ENCODE peak calls at places on chromosomes 4 and X, in four cellular contexts. U is fibroblast of pulmonary artery, P is fibroblast of the aortic adventitia, R is AG04449. Y is an unnamed sample.

GRCh38 chrX:49037883-49038475 is 5.2 kb downstream of the TFE3 start:
- DNase-seq in U (peak), P (peak), R (no peak), Y (peak)

GRCh38 chrX:105273326-105273725 is 52.8 kb upstream of the TEX13A start:
- DNase-seq in U (no peak), P (no peak), R (no peak), Y (no peak)

GRCh38 chr4:128288689-128289106 is 1.1 kb upstream of the PGRMC2 start:
- DNase-seq in U (peak), P (peak), R (no peak), Y (peak)

GRCh38 chr4:78954048-78954666 is 14.9 kb upstream of the PAQR3 start:
- DNase-seq in U (peak), P (no peak), R (no peak), Y (no peak)

GRCh38 chrX:136021160-136021559 is 35.9 kb downstream of the SLC9A6 start:
- DNase-seq in U (no peak), P (no peak), R (no peak), Y (no peak)

GRCh38 chr4:187017156-187017555 is 293.5 kb upstream of the FAT1 start:
- DNase-seq in U (no peak), P (no peak), R (no peak), Y (no peak)

GRCh38 chr4:112897548-112897947 is 151.9 kb upstream of the ANK2 start:
- DNase-seq in U (no peak), P (no peak), R (no peak), Y (no peak)

GRCh38 chr4:26660261-26660660 is 76.4 kb downstream of the TBC1D19 start:
- DNase-seq in U (no peak), P (no peak), R (no peak), Y (no peak)

GRCh38 chr4:187172340-187172761 is 448.7 kb upstream of the FAT1 start:
- DNase-seq in U (peak), P (peak), R (peak), Y (peak)

GRCh38 chr4:85940131-85940530 is 419.7 kb downstream of the MAPK10 start:
- DNase-seq in U (no peak), P (no peak), R (no peak), Y (no peak)

GRCh38 chrX:69117876-69118526 is 47.3 kb downstream of the PJA1 start:
- DNase-seq in U (no peak), P (no peak), R (no peak), Y (peak)

GRCh38 chr4:8690216-8690786 is 97.7 kb downstream of the CPZ start:
- DNase-seq in U (no peak), P (no peak), R (no peak), Y (no peak)

GRCh38 chrX:148381603-148382002 is 118.8 kb upstream of the AFF2 start:
- DNase-seq in U (no peak), P (no peak), R (no peak), Y (no peak)

GRCh38 chr4:125432078-125432477 is 117.3 kb downstream of the FAT4 start:
- DNase-seq in U (peak), P (peak), R (no peak), Y (peak)

GRCh38 chr4:161010227-161010626 is 1153.6 kb downstream of the FSTL5 start:
- DNase-seq in U (no peak), P (no peak), R (no peak), Y (no peak)

GRCh38 chr4:100428051-100428450 is 89.8 kb downstream of the EMCN start:
- DNase-seq in U (peak), P (peak), R (peak), Y (peak)

GRCh38 chr4:182978152-182978827 is 61.1 kb upstream of the DCTD start:
- DNase-seq in U (peak), P (peak), R (peak), Y (peak)

GRCh38 chrX:155871934-155872333 is 9.2 kb upstream of the VAMP7 start:
- DNase-seq in U (no peak), P (no peak), R (no peak), Y (no peak)

GRCh38 chr4:92447265-92447905 is 143.6 kb downstream of the GRID2 start:
- DNase-seq in U (peak), P (no peak), R (no peak), Y (no peak)

GRCh38 chr4:105710678-105711077 is 2.1 kb downstream of the GSTCD start:
- DNase-seq in U (no peak), P (peak), R (no peak), Y (peak)

GRCh38 chr4:4585012-4585670 is 43.3 kb upstream of the STX18 start:
- DNase-seq in U (peak), P (peak), R (peak), Y (peak)

GRCh38 chrX:14039344-14039743 is 9.7 kb upstream of the GEMIN8 start:
- DNase-seq in U (peak), P (peak), R (no peak), Y (peak)

GRCh38 chr4:105605493-105605892 is 53.1 kb downstream of the ARHGEF38 start:
- DNase-seq in U (peak), P (peak), R (no peak), Y (peak)

GRCh38 chrX:18676470-18676869 is 4.6 kb upstream of the RS1 start:
- DNase-seq in U (peak), P (no peak), R (no peak), Y (peak)

GRCh38 chrX:85851418-85851817 is 195.9 kb downstream of the CHM start:
- DNase-seq in U (peak), P (no peak), R (no peak), Y (peak)

GRCh38 chr4:52051213-52051614 is at the start of gene SPATA18:
- DNase-seq in U (no peak), P (no peak), R (no peak), Y (peak)

GRCh38 chr4:186953601-186954260 is 230.1 kb upstream of the FAT1 start:
- DNase-seq in U (no peak), P (no peak), R (no peak), Y (no peak)

GRCh38 chr4:1463927-1464540 is 57.8 kb upstream of the NKX1-1 start:
- DNase-seq in U (no peak), P (no peak), R (no peak), Y (no peak)

GRCh38 chr4:146510942-146511341 is 10.8 kb downstream of the SLC10A7 start:
- DNase-seq in U (no peak), P (no peak), R (no peak), Y (no peak)
- TF ChIP-seq CTCF in U (peak), P (peak), R (no peak), Y (peak)

GRCh38 chr4:54209617-54210016 is 19.5 kb upstream of the PDGFRA start:
- DNase-seq in U (no peak), P (no peak), R (no peak), Y (no peak)

GRCh38 chr4:54217642-54218486 is 11.2 kb upstream of the PDGFRA start:
- DNase-seq in U (peak), P (peak), R (no peak), Y (peak)

GRCh38 chr4:54215379-54216072 is 13.6 kb upstream of the PDGFRA start:
- DNase-seq in U (no peak), P (peak), R (no peak), Y (no peak)

GRCh38 chr4:54213812-54214211 is 15.3 kb upstream of the PDGFRA start:
- DNase-seq in U (peak), P (peak), R (no peak), Y (no peak)

DNA sequence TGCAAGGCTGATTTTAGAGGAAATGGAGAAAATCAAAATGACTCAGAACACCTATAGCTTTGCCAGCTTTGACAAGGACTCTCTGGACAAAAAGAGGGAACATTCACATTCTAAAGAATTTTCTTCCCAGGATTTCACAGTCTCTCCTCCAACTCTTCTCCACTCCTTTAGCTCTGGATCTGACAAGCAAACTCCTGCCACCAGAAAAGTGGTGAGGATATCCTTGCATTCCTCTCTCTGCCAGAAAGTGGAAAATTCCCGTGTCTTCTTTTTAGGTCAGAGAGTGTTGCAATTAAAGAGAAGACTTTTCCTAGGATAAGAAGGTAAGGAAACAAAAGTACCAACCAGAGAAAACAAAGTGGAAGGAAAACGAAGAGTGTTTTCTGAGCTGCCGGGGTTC is 16.1 kb upstream of the PDGFRA start:
- DNase-seq in U (peak), P (peak), R (no peak), Y (peak)
- H3K4me3 ChIP-seq in U (no peak), P (no peak), R (no peak), Y (no peak)

GRCh38 chr4:13097971-13098370 is 386.2 kb downstream of the RAB28 start:
- DNase-seq in U (no peak), P (no peak), R (no peak), Y (no peak)

GRCh38 chr4:13102344-13102743 is 381.8 kb downstream of the RAB28 start:
- DNase-seq in U (no peak), P (no peak), R (no peak), Y (no peak)

GRCh38 chr4:13108096-13108495 is 376.0 kb downstream of the RAB28 start:
- DNase-seq in U (no peak), P (no peak), R (no peak), Y (no peak)

DNA sequence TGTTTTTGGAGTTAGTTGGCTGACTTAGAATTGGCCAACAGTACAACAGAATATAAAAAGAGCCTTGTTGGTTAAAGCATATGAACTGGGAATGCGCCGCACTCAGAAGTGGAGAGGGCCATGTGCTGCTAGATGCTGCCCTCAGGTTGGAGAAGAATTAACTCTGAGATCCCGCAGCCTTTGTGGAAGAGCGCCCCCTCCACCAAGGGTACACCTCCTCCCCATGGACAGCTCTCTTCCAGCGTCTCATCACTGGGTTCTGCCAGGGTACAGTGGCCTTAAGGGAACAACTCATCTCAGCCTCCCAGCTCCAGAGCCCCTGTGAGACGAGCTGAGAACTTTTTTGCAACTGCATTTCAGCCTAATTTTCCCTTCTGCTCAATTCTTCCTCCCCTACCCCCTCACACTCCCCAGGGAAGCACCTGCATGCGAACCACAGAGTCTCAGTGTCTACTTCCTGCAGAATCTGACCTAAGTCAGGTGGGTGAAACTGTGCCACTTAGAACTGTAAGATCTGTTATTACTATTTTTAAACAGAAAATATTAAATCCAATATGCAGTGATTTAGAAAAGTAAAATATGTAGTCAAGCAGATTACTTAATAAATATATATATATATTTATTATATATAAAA is 380.6 kb downstream of the RAB28 start:
- DNase-seq in U (no peak), P (no peak), R (no peak), Y (no peak)
- TF ChIP-seq CTCF in U (no peak), P (no peak), R (no peak), Y (no peak)

GRCh38 chrX:2587146-2587545 is 86.4 kb upstream of the DHRSX start:
- DNase-seq in U (no peak), P (no peak), R (no peak), Y (no peak)

GRCh38 chrX:2583194-2584162 is 82.7 kb upstream of the DHRSX start:
- DNase-seq in U (no peak), P (no peak), R (no peak), Y (no peak)

GRCh38 chrX:2584659-2585470 is 84.1 kb upstream of the DHRSX start:
- DNase-seq in U (no peak), P (no peak), R (no peak), Y (no peak)

GRCh38 chrX:2581296-2581695 is 80.5 kb upstream of the DHRSX start:
- DNase-seq in U (no peak), P (no peak), R (no peak), Y (no peak)

GRCh38 chrX:2584216-2584615 is 83.4 kb upstream of the DHRSX start:
- DNase-seq in U (no peak), P (no peak), R (no peak), Y (no peak)
- H3K4me3 ChIP-seq in U (no peak), P (no peak), R (no peak), Y (no peak)

GRCh38 chr4:93865650-93866049 is 37.1 kb downstream of the ATOH1 start:
- DNase-seq in U (no peak), P (no peak), R (no peak), Y (no peak)
- TF ChIP-seq CTCF in U (no peak), P (no peak), R (no peak), Y (no peak)

GRCh38 chrX:132017431-132018185 is 5.5 kb upstream of the STK26 start:
- DNase-seq in U (no peak), P (no peak), R (no peak), Y (no peak)
- H3K4me3 ChIP-seq in U (no peak), P (no peak), R (no peak), Y (no peak)

GRCh38 chr4:108336076-108336475 is 167.3 kb upstream of the LEF1 start:
- DNase-seq in U (no peak), P (no peak), R (no peak), Y (no peak)
- TF ChIP-seq CTCF in U (no peak), P (no peak), R (no peak), Y (no peak)

GRCh38 chr4:80307183-80307735 is 28.3 kb upstream of the CFAP299 start:
- DNase-seq in U (peak), P (peak), R (peak), Y (peak)
- H3K4me3 ChIP-seq in U (no peak), P (no peak), R (no peak), Y (no peak)

GRCh38 chrX:111169141-111169540 is 73.2 kb downstream of the PAK3 start:
- DNase-seq in U (no peak), P (no peak), R (no peak), Y (no peak)

GRCh38 chrX:111167334-111167733 is 71.3 kb downstream of the PAK3 start:
- DNase-seq in U (no peak), P (no peak), R (no peak), Y (no peak)

GRCh38 chrX:111165902-111166301 is 69.9 kb downstream of the PAK3 start:
- DNase-seq in U (no peak), P (no peak), R (no peak), Y (no peak)

GRCh38 chrX:111170017-111170416 is 74.0 kb downstream of the PAK3 start:
- DNase-seq in U (no peak), P (peak), R (no peak), Y (no peak)

DNA sequence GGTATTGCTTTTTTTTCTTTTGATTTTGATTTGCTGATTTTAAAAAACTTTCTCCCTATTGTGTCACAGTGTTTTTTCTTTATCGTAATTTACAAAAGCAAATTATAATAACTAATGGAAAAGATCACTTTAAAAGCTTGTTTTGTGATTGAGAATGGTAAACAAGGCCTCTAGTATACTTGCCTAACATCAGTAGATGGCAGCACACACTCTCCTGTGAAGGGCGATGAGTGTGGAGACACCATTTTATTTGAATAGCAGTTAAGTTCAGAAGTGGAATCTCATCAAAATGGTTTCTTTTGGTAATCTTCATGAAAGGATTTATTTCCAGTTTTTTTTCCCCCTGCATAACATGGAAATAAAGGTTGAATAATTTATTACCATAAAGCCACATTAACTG is 72.3 kb downstream of the PAK3 start:
- DNase-seq in U (peak), P (no peak), R (no peak), Y (peak)
- TF ChIP-seq CTCF in U (no peak), P (no peak), R (no peak), Y (peak)

GRCh38 chrX:129678881-129679195 is 24.1 kb upstream of the APLN start:
- DNase-seq in U (no peak), P (no peak), R (no peak), Y (no peak)
- H3K4me3 ChIP-seq in U (no peak), P (no peak), R (no peak), Y (no peak)

Y was measured in fibroblast of villous mesenchyme.